ENCODE peak calls at places on chromosomes 7 and 10, in six cellular contexts. H is T follicular helper cell; S is T-helper 1 cell; Y is mesothelial cell of epicardium; C is effector memory CD4-positive, alpha-beta T cell; M is iris pigment epithelial cell. K is an unnamed sample.

GRCh38 chr10:48411510-48411909 is 105.0 kb downstream of the MAPK8 start:
- DNase-seq in M (no peak), Y (no peak), S (no peak), H (no peak), C (no peak), K (no peak)

GRCh38 chr7:107150375-107151073 is 18.3 kb upstream of the HBP1 start:
- DNase-seq in S (peak; percentile 45), C (peak; percentile 53), M (peak; percentile 74), H (peak; percentile 69), Y (peak; percentile 78), K (no peak)

GRCh38 chr10:86642021-86642420 is 12.3 kb upstream of the OPN4 start:
- DNase-seq in C (no peak), H (no peak), S (no peak), Y (no peak), M (no peak), K (no peak)

GRCh38 chr10:117653170-117653515 is 110.6 kb downstream of the EMX2 start:
- DNase-seq in H (no peak), S (no peak), M (peak; percentile 97), C (no peak), Y (no peak), K (no peak)

GRCh38 chr7:101185258-101185839 is 5.3 kb upstream of the NAT16 start:
- DNase-seq in M (peak; percentile 62), H (no peak), Y (no peak), S (no peak), C (no peak), K (no peak)

GRCh38 chr10:71940752-71941151 is 23.4 kb upstream of the CHST3 start:
- DNase-seq in M (no peak), S (no peak), C (no peak), Y (no peak), H (no peak), K (no peak)

GRCh38 chr7:3835102-3835501 is 534.0 kb downstream of the SDK1 start:
- DNase-seq in Y (no peak), S (no peak), H (no peak), C (no peak), M (peak; percentile 11), K (no peak)

GRCh38 chr7:102446387-102447156 is 13.2 kb downstream of the ORAI2 start:
- DNase-seq in S (no peak), C (no peak), H (no peak), M (no peak), Y (no peak), K (no peak)

GRCh38 chr7:391411-391951 is 101.5 kb downstream of the FOXL3 start:
- DNase-seq in M (no peak), Y (peak; percentile 58), S (no peak), C (no peak), H (no peak), K (no peak)

GRCh38 chr7:73896454-73896853 is 35.5 kb downstream of the TMEM270 start:
- DNase-seq in H (no peak), C (no peak), Y (no peak), S (no peak), M (peak; percentile 15), K (no peak)

GRCh38 chr7:107538001-107538400 is 25.7 kb downstream of the COG5 start:
- DNase-seq in M (no peak), C (no peak), Y (no peak), H (no peak), S (no peak), K (no peak)

GRCh38 chr7:44062180-44062902 is 3.0 kb downstream of the PGAM2 start:
- DNase-seq in S (no peak), H (no peak), M (no peak), C (no peak), Y (no peak), K (no peak)

GRCh38 chr7:132205515-132205914 is 370.8 kb downstream of the PLXNA4 start:
- DNase-seq in H (no peak), S (no peak), Y (no peak), C (no peak), M (no peak), K (no peak)

GRCh38 chr10:5560142-5560843 is 35.5 kb downstream of the CALML3 start:
- DNase-seq in C (no peak), Y (no peak), S (no peak), H (no peak), M (no peak), K (no peak)

GRCh38 chr10:1242975-1243374 is 186.8 kb downstream of the WDR37 start:
- DNase-seq in M (no peak), H (no peak), C (no peak), S (no peak), Y (no peak), K (no peak)

GRCh38 chr7:130071701-130072622 is 1.6 kb downstream of the KLHDC10 start:
- DNase-seq in H (peak; percentile 44), M (peak; percentile 87), C (peak; percentile 24), S (peak; percentile 18), Y (peak; percentile 63), K (peak; percentile 78)

GRCh38 chr7:137130751-137131158 is 212.8 kb downstream of the PTN start:
- DNase-seq in Y (no peak), M (peak; percentile 75), H (no peak), C (no peak), S (no peak), K (no peak)